ENCODE peak calls at places on chromosomes 12 and 14, in nine cellular contexts. D, P, O, J, B, S, N, I and G are unnamed samples.

GRCh38 chr12:104443008-104443407 is 13.7 kb upstream of the CHST11 start:
- DNase-seq in D (no peak), P (no peak), O (no peak), J (no peak), B (no peak), S (no peak), N (no peak), I (no peak), G (no peak)

GRCh38 chr12:92899388-92900001 is 29.6 kb downstream of the EEA1 start:
- DNase-seq in D (no peak), P (peak; percentile 100), O (peak; percentile 10), J (peak; percentile 6), B (peak; percentile 63), S (no peak), N (peak; percentile 65), I (peak; percentile 92), G (no peak)

GRCh38 chr12:95766356-95767019 is 24.1 kb downstream of the NTN4 start:
- DNase-seq in D (no peak), P (peak; percentile 63), O (no peak), J (no peak), B (no peak), S (no peak), N (no peak), I (no peak), G (no peak)

GRCh38 chr12:78146365-78146772 is 315.7 kb downstream of the NAV3 start:
- DNase-seq in D (no peak), P (peak; percentile 72), O (no peak), J (no peak), B (no peak), S (no peak), N (no peak), I (peak; percentile 5), G (peak; percentile 16)

GRCh38 chr12:57153420-57153997 is 6.1 kb upstream of the LRP1-AS start:
- DNase-seq in D (no peak), P (no peak), O (no peak), J (no peak), B (no peak), S (no peak), N (no peak), I (no peak), G (no peak)

GRCh38 chr12:68358532-68359485 is 26.6 kb upstream of the MDM1 start:
- DNase-seq in D (peak; percentile 60), P (peak; percentile 91), O (peak; percentile 54), J (peak; percentile 22), B (peak; percentile 40), S (no peak), N (peak; percentile 2), I (peak; percentile 54), G (peak; percentile 76)

GRCh38 chr14:98323850-98324249 is 948.1 kb downstream of the BCL11B start:
- DNase-seq in D (no peak), P (no peak), O (no peak), J (no peak), B (no peak), S (no peak), N (no peak), I (no peak), G (no peak)

GRCh38 chr12:113221997-113222729 is 899 bp downstream of the TPCN1 start:
- DNase-seq in D (peak; percentile 16), P (no peak), O (no peak), J (no peak), B (no peak), S (no peak), N (no peak), I (no peak), G (peak; percentile 9)

GRCh38 chr12:56688846-56689113 is 696 bp upstream of the PTGES3 start:
- DNase-seq in D (no peak), P (no peak), O (peak; percentile 70), J (no peak), B (no peak), S (no peak), N (no peak), I (no peak), G (no peak)

GRCh38 chr14:21346532-21347135 is 37.2 kb downstream of the SUPT16H start:
- DNase-seq in D (no peak), P (peak; percentile 44), O (no peak), J (no peak), B (no peak), S (no peak), N (no peak), I (peak; percentile 16), G (no peak)

GRCh38 chr14:36981832-36982528 is 190.4 kb downstream of the SLC25A21 start:
- DNase-seq in D (no peak), P (peak; percentile 55), O (no peak), J (no peak), B (no peak), S (no peak), N (no peak), I (no peak), G (no peak)

GRCh38 chr12:109921982-109922381 is 21.9 kb downstream of the TCHP start:
- DNase-seq in D (no peak), P (no peak), O (no peak), J (no peak), B (no peak), S (no peak), N (no peak), I (no peak), G (no peak)

GRCh38 chr14:89391556-89391955 is 25.5 kb downstream of the FOXN3 start:
- DNase-seq in D (no peak), P (no peak), O (no peak), J (no peak), B (no peak), S (no peak), N (no peak), I (no peak), G (no peak)

GRCh38 chr12:99043319-99043914 is 398.3 kb downstream of the APAF1 start:
- DNase-seq in D (peak; percentile 14), P (peak; percentile 66), O (peak; percentile 44), J (peak; percentile 67), B (peak; percentile 51), S (peak; percentile 43), N (no peak), I (peak; percentile 25), G (peak; percentile 37)

GRCh38 chr14:32121536-32121935 is 44.4 kb downstream of the ARHGAP5 start:
- DNase-seq in D (no peak), P (no peak), O (no peak), J (no peak), B (no peak), S (no peak), N (no peak), I (no peak), G (no peak)

GRCh38 chr12:52268212-52268611 is 6.2 kb upstream of the KRT86 start:
- DNase-seq in D (no peak), P (peak; percentile 31), O (no peak), J (no peak), B (no peak), S (no peak), N (no peak), I (no peak), G (no peak)

GRCh38 chr12:131829795-131830334 is 1.7 kb downstream of the MMP17 start:
- DNase-seq in D (no peak), P (no peak), O (peak; percentile 81), J (no peak), B (no peak), S (no peak), N (no peak), I (no peak), G (no peak)

GRCh38 chr12:94875525-94875924 is 128.0 kb downstream of the NDUFA12 start:
- DNase-seq in D (no peak), P (peak; percentile 5), O (peak; percentile 49), J (no peak), B (no peak), S (no peak), N (no peak), I (no peak), G (no peak)

GRCh38 chr14:55038708-55039107 is 11.7 kb downstream of the SOCS4 start:
- DNase-seq in D (no peak), P (no peak), O (no peak), J (no peak), B (no peak), S (no peak), N (no peak), I (no peak), G (no peak)

GRCh38 chr12:111838353-111838752 is 3.7 kb upstream of the MAPKAPK5 start:
- DNase-seq in D (no peak), P (no peak), O (peak; percentile 3), J (no peak), B (no peak), S (no peak), N (no peak), I (no peak), G (no peak)

GRCh38 chr12:46752396-46752795 is 73.4 kb downstream of the SLC38A4 start:
- DNase-seq in D (no peak), P (no peak), O (no peak), J (no peak), B (no peak), S (no peak), N (no peak), I (no peak), G (no peak)

GRCh38 chr12:29082522-29082921 is 66.6 kb upstream of the FAR2 start:
- DNase-seq in D (no peak), P (no peak), O (no peak), J (no peak), B (no peak), S (no peak), N (no peak), I (no peak), G (no peak)

GRCh38 chr12:1906579-1906978 is 11.9 kb downstream of the CACNA2D4 start:
- DNase-seq in D (no peak), P (no peak), O (peak; percentile 4), J (no peak), B (no peak), S (no peak), N (no peak), I (no peak), G (no peak)

GRCh38 chr12:97386133-97386581 is 76.4 kb upstream of the RMST start:
- DNase-seq in D (no peak), P (no peak), O (no peak), J (peak; percentile 4), B (no peak), S (no peak), N (peak; percentile 49), I (no peak), G (no peak)